ENCODE peak calls at places on chromosomes 2 and 18, in six cellular contexts. One of them, this sample, is unnamed.
A peak's percentile ranks its signal among the peaks of the same experiment; 100 is the strongest.

GRCh38 chr2:175180701-175181103 is 808 bp downstream of the ATP5MC3 start:
- DNase-seq in RWPE2: no peak
- DNase-seq in CD8-positive, alpha-beta memory T cell: peak; percentile 59
- DNase-seq in mesenchymal stem cell: peak; percentile 70
- DNase-seq in CD4-positive, alpha-beta memory T cell: peak; percentile 62
- DNase-seq in psoas muscle: peak; percentile 42
- DNase-seq in this sample: no peak

GRCh38 chr2:76450024-76450475 is 739.3 kb upstream of the GCFC2 start:
- DNase-seq in RWPE2: no peak
- DNase-seq in CD4-positive, alpha-beta memory T cell: no peak
- DNase-seq in psoas muscle: no peak
- DNase-seq in CD8-positive, alpha-beta memory T cell: no peak
- DNase-seq in mesenchymal stem cell: no peak
- DNase-seq in this sample: no peak

GRCh38 chr2:190574169-190574568 is 39.6 kb upstream of the NEMP2 start:
- DNase-seq in CD8-positive, alpha-beta memory T cell: no peak
- DNase-seq in psoas muscle: no peak
- DNase-seq in RWPE2: no peak
- DNase-seq in mesenchymal stem cell: no peak
- DNase-seq in CD4-positive, alpha-beta memory T cell: no peak
- DNase-seq in this sample: no peak

GRCh38 chr2:529425-529824 is 147.8 kb downstream of the TMEM18 start:
- DNase-seq in CD4-positive, alpha-beta memory T cell: no peak
- DNase-seq in CD8-positive, alpha-beta memory T cell: peak; percentile 31
- DNase-seq in psoas muscle: no peak
- DNase-seq in mesenchymal stem cell: no peak
- DNase-seq in RWPE2: no peak
- DNase-seq in this sample: no peak

GRCh38 chr18:42069036-42069435 is 114.0 kb downstream of the PIK3C3 start:
- DNase-seq in RWPE2: no peak
- DNase-seq in CD8-positive, alpha-beta memory T cell: no peak
- DNase-seq in CD4-positive, alpha-beta memory T cell: no peak
- DNase-seq in psoas muscle: no peak
- DNase-seq in mesenchymal stem cell: no peak
- DNase-seq in this sample: no peak

GRCh38 chr2:98379311-98380202 is 33.3 kb downstream of the CNGA3 start:
- DNase-seq in psoas muscle: no peak
- DNase-seq in mesenchymal stem cell: no peak
- DNase-seq in RWPE2: no peak
- DNase-seq in CD4-positive, alpha-beta memory T cell: no peak
- DNase-seq in CD8-positive, alpha-beta memory T cell: no peak
- DNase-seq in this sample: no peak

GRCh38 chr18:25433590-25433989 is 81.6 kb upstream of the ZNF521 start:
- DNase-seq in CD4-positive, alpha-beta memory T cell: no peak
- DNase-seq in psoas muscle: no peak
- DNase-seq in CD8-positive, alpha-beta memory T cell: no peak
- DNase-seq in mesenchymal stem cell: peak; percentile 12
- DNase-seq in RWPE2: no peak
- DNase-seq in this sample: no peak

GRCh38 chr2:13616059-13616458 is 899.3 kb downstream of the TRIB2 start:
- DNase-seq in CD8-positive, alpha-beta memory T cell: no peak
- DNase-seq in psoas muscle: no peak
- DNase-seq in CD4-positive, alpha-beta memory T cell: no peak
- DNase-seq in mesenchymal stem cell: no peak
- DNase-seq in RWPE2: no peak
- DNase-seq in this sample: no peak

GRCh38 chr2:29606105-29606871 is 315.1 kb downstream of the ALK start:
- DNase-seq in psoas muscle: no peak
- DNase-seq in mesenchymal stem cell: peak; percentile 57
- DNase-seq in CD8-positive, alpha-beta memory T cell: no peak
- DNase-seq in RWPE2: no peak
- DNase-seq in CD4-positive, alpha-beta memory T cell: no peak
- DNase-seq in this sample: no peak

GRCh38 chr18:47262397-47263196 is 11.1 kb upstream of the SKOR2 start:
- DNase-seq in mesenchymal stem cell: no peak
- DNase-seq in CD8-positive, alpha-beta memory T cell: no peak
- DNase-seq in CD4-positive, alpha-beta memory T cell: no peak
- DNase-seq in psoas muscle: no peak
- DNase-seq in RWPE2: no peak
- DNase-seq in this sample: no peak

GRCh38 chr2:217164008-217164407 is 304.1 kb upstream of the TNP1 start:
- DNase-seq in psoas muscle: peak; percentile 40
- DNase-seq in RWPE2: no peak
- DNase-seq in mesenchymal stem cell: no peak
- DNase-seq in CD8-positive, alpha-beta memory T cell: no peak
- DNase-seq in CD4-positive, alpha-beta memory T cell: no peak
- DNase-seq in this sample: no peak

GRCh38 chr2:152611458-152612231 is 105.6 kb downstream of the PRPF40A start:
- DNase-seq in CD4-positive, alpha-beta memory T cell: no peak
- DNase-seq in psoas muscle: peak; percentile 55
- DNase-seq in CD8-positive, alpha-beta memory T cell: no peak
- DNase-seq in RWPE2: no peak
- DNase-seq in mesenchymal stem cell: peak; percentile 85
- DNase-seq in this sample: no peak

GRCh38 chr2:158458617-158458920 is 1.8 kb downstream of the PKP4 start:
- DNase-seq in RWPE2: no peak
- DNase-seq in mesenchymal stem cell: peak; percentile 27
- DNase-seq in psoas muscle: no peak
- DNase-seq in CD4-positive, alpha-beta memory T cell: no peak
- DNase-seq in CD8-positive, alpha-beta memory T cell: peak; percentile 6
- DNase-seq in this sample: no peak

GRCh38 chr2:178401994-178402437 is 49.0 kb downstream of the PRKRA start:
- DNase-seq in mesenchymal stem cell: no peak
- DNase-seq in CD4-positive, alpha-beta memory T cell: no peak
- DNase-seq in RWPE2: no peak
- DNase-seq in psoas muscle: no peak
- DNase-seq in CD8-positive, alpha-beta memory T cell: no peak
- DNase-seq in this sample: no peak

GRCh38 chr2:151827564-151828142 is 568 bp downstream of the ARL5A start:
- DNase-seq in psoas muscle: no peak
- DNase-seq in RWPE2: no peak
- DNase-seq in CD4-positive, alpha-beta memory T cell: peak; percentile 29
- DNase-seq in mesenchymal stem cell: peak; percentile 48
- DNase-seq in CD8-positive, alpha-beta memory T cell: peak; percentile 23
- DNase-seq in this sample: no peak

GRCh38 chr2:33559336-33559735 is 39.8 kb downstream of the FAM98A start:
- DNase-seq in CD4-positive, alpha-beta memory T cell: no peak
- DNase-seq in RWPE2: no peak
- DNase-seq in psoas muscle: no peak
- DNase-seq in CD8-positive, alpha-beta memory T cell: no peak
- DNase-seq in mesenchymal stem cell: no peak
- DNase-seq in this sample: no peak

GRCh38 chr2:14385043-14385442 is 247.5 kb upstream of the LRATD1 start:
- DNase-seq in CD8-positive, alpha-beta memory T cell: no peak
- DNase-seq in RWPE2: no peak
- DNase-seq in mesenchymal stem cell: no peak
- DNase-seq in psoas muscle: no peak
- DNase-seq in CD4-positive, alpha-beta memory T cell: no peak
- DNase-seq in this sample: no peak

GRCh38 chr2:27209621-27210401 is 2.0 kb upstream of the ATRAID start:
- DNase-seq in CD4-positive, alpha-beta memory T cell: no peak
- DNase-seq in mesenchymal stem cell: peak; percentile 71
- DNase-seq in psoas muscle: no peak
- DNase-seq in CD8-positive, alpha-beta memory T cell: no peak
- DNase-seq in RWPE2: no peak
- DNase-seq in this sample: no peak

GRCh38 chr18:73577365-73577764 is 570.3 kb downstream of the FBXO15 start:
- DNase-seq in mesenchymal stem cell: no peak
- DNase-seq in CD4-positive, alpha-beta memory T cell: no peak
- DNase-seq in RWPE2: no peak
- DNase-seq in psoas muscle: no peak
- DNase-seq in CD8-positive, alpha-beta memory T cell: no peak
- DNase-seq in this sample: no peak

DNA sequence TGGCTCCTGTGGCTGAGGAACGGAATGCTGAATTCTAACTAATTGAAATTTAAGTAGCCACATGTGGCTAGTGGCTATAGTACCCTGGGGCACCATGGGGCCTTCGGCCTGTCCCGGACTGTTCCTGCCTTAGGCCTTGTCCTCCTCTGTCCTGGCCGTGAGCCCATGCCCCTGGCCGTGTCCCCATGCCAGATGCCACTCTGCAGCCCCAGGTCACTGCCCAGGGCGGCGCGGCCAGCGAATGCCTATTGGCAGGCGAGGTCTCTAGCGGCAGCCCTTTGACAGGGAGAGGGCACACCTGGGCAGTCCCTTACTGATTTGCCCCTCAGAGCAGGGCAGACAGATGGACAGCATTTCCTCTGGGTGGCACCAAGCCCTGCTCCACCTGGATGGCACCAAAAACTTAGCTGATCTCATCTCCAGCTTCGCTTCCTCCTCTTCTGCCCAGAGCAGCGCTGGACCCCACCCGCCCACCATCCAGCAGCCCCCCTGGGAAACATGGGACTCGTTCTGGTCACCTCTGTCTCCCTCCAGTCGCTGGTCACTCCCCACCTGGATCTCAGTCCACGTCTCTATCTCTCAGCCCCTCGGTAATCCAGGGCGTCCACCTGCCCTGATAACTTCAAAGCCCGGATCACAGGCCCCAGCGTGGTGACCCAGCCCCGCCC is 1.1 kb upstream of the DGKD start:
- DNase-seq in CD8-positive, alpha-beta memory T cell: no peak
- DNase-seq in psoas muscle: no peak
- DNase-seq in mesenchymal stem cell: no peak
- DNase-seq in CD4-positive, alpha-beta memory T cell: no peak
- DNase-seq in RWPE2: no peak
- DNase-seq in this sample: no peak
- H3K27me3 ChIP-seq in CD8-positive, alpha-beta memory T cell: no peaks in the 10 kb centered on the region
- H3K27me3 ChIP-seq in psoas muscle: no peaks in the 10 kb centered on the region
- H3K27me3 ChIP-seq in mesenchymal stem cell: no peaks in the 10 kb centered on the region
- H3K27me3 ChIP-seq in CD4-positive, alpha-beta memory T cell: no peaks in the 10 kb centered on the region
- H3K27me3 ChIP-seq in RWPE2: no peaks in the 10 kb centered on the region
- H3K27me3 ChIP-seq in this sample: no peaks in the 10 kb centered on the region

GRCh38 chr2:85048534-85048933 is 77.6 kb downstream of the KCMF1 start:
- DNase-seq in mesenchymal stem cell: no peak
- DNase-seq in CD8-positive, alpha-beta memory T cell: no peak
- DNase-seq in RWPE2: no peak
- DNase-seq in CD4-positive, alpha-beta memory T cell: no peak
- DNase-seq in psoas muscle: no peak
- DNase-seq in this sample: no peak

GRCh38 chr2:85053802-85054201 is 79.4 kb upstream of the TCF7L1 start:
- DNase-seq in psoas muscle: peak; percentile 60
- DNase-seq in mesenchymal stem cell: peak; percentile 21
- DNase-seq in CD4-positive, alpha-beta memory T cell: no peak
- DNase-seq in RWPE2: no peak
- DNase-seq in CD8-positive, alpha-beta memory T cell: no peak
- DNase-seq in this sample: no peak

GRCh38 chr2:85049236-85049635 is 78.3 kb downstream of the KCMF1 start:
- DNase-seq in CD8-positive, alpha-beta memory T cell: no peak
- DNase-seq in psoas muscle: no peak
- DNase-seq in mesenchymal stem cell: no peak
- DNase-seq in RWPE2: no peak
- DNase-seq in CD4-positive, alpha-beta memory T cell: no peak
- DNase-seq in this sample: no peak
- H3K36me3 ChIP-seq in CD8-positive, alpha-beta memory T cell: peaks cover 34% of the 10 kb centered on the region
- H3K36me3 ChIP-seq in psoas muscle: peaks cover 97% of the 10 kb centered on the region
- H3K36me3 ChIP-seq in mesenchymal stem cell: peaks cover 90% of the 10 kb centered on the region
- H3K36me3 ChIP-seq in RWPE2: peaks cover 96% of the 10 kb centered on the region
- H3K36me3 ChIP-seq in CD4-positive, alpha-beta memory T cell: peaks cover 43% of the 10 kb centered on the region
- H3K36me3 ChIP-seq in this sample: peaks cover 7% of the 10 kb centered on the region

GRCh38 chr2:31324000-31324633 is 90.2 kb downstream of the EHD3 start:
- DNase-seq in CD4-positive, alpha-beta memory T cell: no peak
- DNase-seq in psoas muscle: no peak
- DNase-seq in CD8-positive, alpha-beta memory T cell: no peak
- DNase-seq in mesenchymal stem cell: peak; percentile 49
- DNase-seq in RWPE2: no peak
- DNase-seq in this sample: no peak
- H3K27ac ChIP-seq in CD4-positive, alpha-beta memory T cell: no peak overlapping the region
- H3K27ac ChIP-seq in psoas muscle: no peak overlapping the region
- H3K27ac ChIP-seq in CD8-positive, alpha-beta memory T cell: peak overlapping the region; percentile 36
- H3K27ac ChIP-seq in mesenchymal stem cell: no peak overlapping the region
- H3K27ac ChIP-seq in RWPE2: peak overlapping the region; percentile 16
- H3K27ac ChIP-seq in this sample: peak overlapping the region; percentile 12

GRCh38 chr2:241507430-241508239 is 749 bp downstream of the STK25 start:
- DNase-seq in CD4-positive, alpha-beta memory T cell: peak; percentile 50
- DNase-seq in psoas muscle: peak; percentile 68
- DNase-seq in RWPE2: no peak
- DNase-seq in mesenchymal stem cell: peak; percentile 77
- DNase-seq in CD8-positive, alpha-beta memory T cell: peak; percentile 30
- DNase-seq in this sample: no peak
- H3K27me3 ChIP-seq in CD4-positive, alpha-beta memory T cell: no peaks in the 10 kb centered on the region
- H3K27me3 ChIP-seq in psoas muscle: no peaks in the 10 kb centered on the region
- H3K27me3 ChIP-seq in RWPE2: no peaks in the 10 kb centered on the region
- H3K27me3 ChIP-seq in mesenchymal stem cell: no peaks in the 10 kb centered on the region
- H3K27me3 ChIP-seq in CD8-positive, alpha-beta memory T cell: no peaks in the 10 kb centered on the region
- H3K27me3 ChIP-seq in this sample: no peaks in the 10 kb centered on the region

DNA sequence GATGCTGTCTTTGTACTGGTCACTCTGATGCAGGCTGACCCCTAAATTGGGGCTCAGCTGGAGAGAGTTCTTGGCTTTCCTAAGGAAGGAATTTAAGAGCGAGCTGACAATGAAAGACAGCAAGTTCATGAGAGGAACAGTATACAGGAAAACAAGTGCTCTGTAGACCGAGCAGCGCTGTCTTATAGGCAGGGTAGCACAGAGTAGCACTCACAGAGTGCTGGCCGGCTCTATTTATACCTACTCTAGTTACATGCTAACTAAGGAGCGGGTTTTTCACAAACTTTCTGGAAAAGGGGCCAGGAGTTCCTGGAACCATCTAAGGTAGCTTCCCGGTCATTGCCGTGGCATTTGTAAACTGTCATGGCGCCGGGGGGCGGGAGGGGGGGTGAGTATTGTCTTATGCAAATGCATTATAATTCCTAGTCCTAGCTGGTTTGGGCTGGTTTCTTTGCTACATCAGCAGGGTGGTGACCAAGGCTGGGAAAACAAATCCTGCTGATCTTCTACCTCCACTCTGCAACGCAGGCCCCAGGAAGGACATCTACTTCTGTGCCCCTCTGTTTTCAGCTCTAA is 31.7 kb upstream of the MAP3K20 start:
- DNase-seq in CD4-positive, alpha-beta memory T cell: peak; percentile 29
- DNase-seq in CD8-positive, alpha-beta memory T cell: no peak
- DNase-seq in mesenchymal stem cell: no peak
- DNase-seq in RWPE2: no peak
- DNase-seq in psoas muscle: no peak
- DNase-seq in this sample: no peak
- H3K36me3 ChIP-seq in CD4-positive, alpha-beta memory T cell: no peaks in the 10 kb centered on the region
- H3K36me3 ChIP-seq in CD8-positive, alpha-beta memory T cell: no peaks in the 10 kb centered on the region
- H3K36me3 ChIP-seq in mesenchymal stem cell: no peaks in the 10 kb centered on the region
- H3K36me3 ChIP-seq in RWPE2: no peaks in the 10 kb centered on the region
- H3K36me3 ChIP-seq in psoas muscle: no peaks in the 10 kb centered on the region
- H3K36me3 ChIP-seq in this sample: no peaks in the 10 kb centered on the region

DNA sequence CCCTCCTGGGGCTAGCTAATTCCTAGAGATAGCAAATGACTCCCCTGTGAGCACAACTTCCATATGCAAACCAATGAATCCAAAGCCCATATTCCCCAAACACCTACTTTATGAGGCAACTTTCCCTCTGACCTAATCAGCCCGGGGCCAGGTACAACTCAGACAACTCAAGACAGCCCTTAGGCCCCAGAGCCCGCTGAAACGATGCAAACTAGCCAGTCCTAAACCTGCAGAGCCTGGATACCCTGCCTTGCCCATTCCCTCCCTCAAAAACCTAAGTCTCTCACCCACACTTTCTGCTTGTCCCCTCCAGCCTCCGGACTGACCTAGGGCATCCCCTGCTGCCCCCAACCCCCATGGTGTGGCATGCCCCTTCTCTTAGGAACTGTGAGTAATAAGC is 142.8 kb downstream of the ACTR3 start:
- DNase-seq in RWPE2: no peak
- DNase-seq in CD4-positive, alpha-beta memory T cell: no peak
- DNase-seq in CD8-positive, alpha-beta memory T cell: no peak
- DNase-seq in mesenchymal stem cell: no peak
- DNase-seq in psoas muscle: no peak
- DNase-seq in this sample: no peak
- H3K27ac ChIP-seq in RWPE2: no peak overlapping the region
- H3K27ac ChIP-seq in CD4-positive, alpha-beta memory T cell: no peak overlapping the region
- H3K27ac ChIP-seq in CD8-positive, alpha-beta memory T cell: no peak overlapping the region
- H3K27ac ChIP-seq in mesenchymal stem cell: no peak overlapping the region
- H3K27ac ChIP-seq in psoas muscle: no peak overlapping the region
- H3K27ac ChIP-seq in this sample: no peak overlapping the region

This sample was measured in aorta.